ENCODE peak calls at places on chromosomes 6 and 20, in eight cellular contexts. R is CD4-positive, CD25-positive, alpha-beta regulatory T cell; I is breast epithelium; Q is GM23248; C is cardiac muscle cell; K is DND-41; S is fibroblast of lung; P is right atrium auricular region. H is an unnamed sample.
A peak's percentile ranks its signal among the peaks of the same experiment; 100 is the strongest.

GRCh38 chr6:109055771-109056235 is 38.8 kb downstream of the SESN1 start:
- DNase-seq in P (no peak), C (peak; percentile 69), R (no peak), Q (peak; percentile 78), S (peak; percentile 27), K (no peak), I (no peak), H (no peak)

GRCh38 chr6:142301421-142302391 is at the start of gene ADGRG6:
- DNase-seq in K (no peak), R (peak; percentile 33), C (peak; percentile 38), S (peak; percentile 47), Q (peak; percentile 54), P (no peak), I (no peak), H (no peak)

GRCh38 chr6:42125663-42126062 is 16.8 kb downstream of the C6orf132 start:
- DNase-seq in K (no peak), P (no peak), C (no peak), I (no peak), Q (no peak), R (no peak), S (no peak), H (no peak)

GRCh38 chr6:52371656-52372151 is 9.8 kb downstream of the PAQR8 start:
- DNase-seq in R (no peak), I (no peak), K (no peak), P (no peak), S (peak; percentile 34), Q (no peak), C (peak; percentile 50), H (no peak)

GRCh38 chr6:129502261-129502660 is 207.7 kb downstream of the ARHGAP18 start:
- DNase-seq in C (no peak), Q (no peak), S (peak; percentile 59), R (no peak), I (no peak), P (no peak), K (no peak), H (no peak)

GRCh38 chr6:107561325-107561724 is 71.4 kb downstream of the SOBP start:
- DNase-seq in P (peak; percentile 85), I (no peak), C (peak; percentile 38), R (no peak), S (no peak), K (no peak), Q (no peak), H (no peak)

GRCh38 chr20:20207872-20208271 is 155.5 kb downstream of the CFAP61 start:
- DNase-seq in Q (no peak), I (no peak), S (no peak), C (no peak), R (no peak), K (no peak), P (no peak), H (no peak)

GRCh38 chr6:31083742-31084354 is 28.5 kb downstream of the C6orf15 start:
- DNase-seq in R (peak; percentile 65), Q (peak; percentile 77), K (peak; percentile 68), I (no peak), P (no peak), S (peak; percentile 78), C (peak; percentile 75), H (peak; percentile 60)

GRCh38 chr20:48827880-48828733 is at the start of gene PREX1:
- DNase-seq in C (peak; percentile 92), S (peak; percentile 79), P (no peak), I (peak; percentile 41), K (peak; percentile 80), R (peak; percentile 90), Q (peak; percentile 63), H (no peak)

GRCh38 chr6:33770116-33770832 is 18.7 kb downstream of the LEMD2 start:
- DNase-seq in S (no peak), C (no peak), P (no peak), R (no peak), I (no peak), K (no peak), Q (peak; percentile 37), H (no peak)

GRCh38 chr20:137668-138131 is 4.7 kb upstream of the DEFB126 start:
- DNase-seq in R (peak; percentile 33), P (no peak), K (peak; percentile 36), I (no peak), S (no peak), C (no peak), Q (peak; percentile 1), H (no peak)

GRCh38 chr20:45752747-45753146 is 30.6 kb downstream of the SPINT4 start:
- DNase-seq in I (no peak), K (no peak), S (peak; percentile 51), P (no peak), R (peak; percentile 14), C (no peak), Q (peak; percentile 45), H (no peak)

GRCh38 chr20:62508641-62509051 is 32.9 kb upstream of the GATA5 start:
- DNase-seq in S (no peak), Q (no peak), K (peak; percentile 23), C (no peak), P (no peak), I (no peak), R (peak; percentile 19), H (no peak)

GRCh38 chr6:56570434-56571359 is 72.0 kb downstream of the DST start:
- DNase-seq in R (peak; percentile 26), S (peak; percentile 28), K (no peak), Q (peak; percentile 55), C (peak; percentile 43), I (no peak), P (no peak), H (no peak)

GRCh38 chr6:132101550-132101949 is 150.4 kb upstream of the CCN2 start:
- DNase-seq in P (no peak), Q (no peak), I (no peak), S (peak; percentile 10), R (no peak), K (no peak), C (no peak), H (no peak)

GRCh38 chr6:22081709-22082108 is 215.1 kb downstream of the PRL start:
- DNase-seq in K (no peak), Q (no peak), S (no peak), P (no peak), R (no peak), I (no peak), C (no peak), H (no peak)
- H3K4me1 ChIP-seq in K (peaks cover 5% of the 10 kb centered on the region), Q (peaks cover 5% of the 10 kb centered on the region), S (peaks cover 2% of the 10 kb centered on the region), P (no peaks in the 10 kb centered on the region), R (no peaks in the 10 kb centered on the region), I (no peaks in the 10 kb centered on the region), C (no peaks in the 10 kb centered on the region), H (no peaks in the 10 kb centered on the region)

GRCh38 chr6:19795211-19795610 is 42.0 kb upstream of the ID4 start:
- DNase-seq in R (no peak), Q (no peak), P (no peak), K (no peak), C (no peak), I (no peak), S (no peak), H (no peak)
- H3K4me1 ChIP-seq in R (no peaks in the 10 kb centered on the region), Q (no peaks in the 10 kb centered on the region), P (no peaks in the 10 kb centered on the region), K (no peaks in the 10 kb centered on the region), C (no peaks in the 10 kb centered on the region), I (no peaks in the 10 kb centered on the region), S (no peaks in the 10 kb centered on the region), H (no peaks in the 10 kb centered on the region)

GRCh38 chr20:1805816-1806215 is 89.4 kb upstream of the SIRPA start:
- DNase-seq in R (no peak), S (no peak), K (no peak), Q (no peak), I (no peak), P (no peak), C (no peak), H (no peak)

GRCh38 chr20:1809121-1809520 is 86.1 kb upstream of the SIRPA start:
- DNase-seq in P (no peak), K (no peak), Q (peak; percentile 92), I (no peak), C (peak; percentile 44), S (peak; percentile 96), R (no peak), H (no peak)

GRCh38 chr20:1808101-1808500 is 87.1 kb upstream of the SIRPA start:
- DNase-seq in C (no peak), P (peak; percentile 23), K (no peak), Q (no peak), R (no peak), I (no peak), S (no peak), H (no peak)

GRCh38 chr20:1806456-1806855 is 88.8 kb upstream of the SIRPA start:
- DNase-seq in S (no peak), C (no peak), P (peak; percentile 43), I (no peak), Q (no peak), K (no peak), R (no peak), H (no peak)

GRCh38 chr20:1807394-1807793 is 87.8 kb upstream of the SIRPA start:
- DNase-seq in P (peak; percentile 23), K (no peak), I (no peak), S (no peak), Q (no peak), R (no peak), C (no peak), H (no peak)
- H3K4me1 ChIP-seq in P (no peaks in the 10 kb centered on the region), K (peaks cover 21% of the 10 kb centered on the region), I (peaks cover 16% of the 10 kb centered on the region), S (peaks cover 38% of the 10 kb centered on the region), Q (peaks cover 45% of the 10 kb centered on the region), R (peaks cover 6% of the 10 kb centered on the region), C (no peaks in the 10 kb centered on the region), H (peaks cover 14% of the 10 kb centered on the region)

DNA sequence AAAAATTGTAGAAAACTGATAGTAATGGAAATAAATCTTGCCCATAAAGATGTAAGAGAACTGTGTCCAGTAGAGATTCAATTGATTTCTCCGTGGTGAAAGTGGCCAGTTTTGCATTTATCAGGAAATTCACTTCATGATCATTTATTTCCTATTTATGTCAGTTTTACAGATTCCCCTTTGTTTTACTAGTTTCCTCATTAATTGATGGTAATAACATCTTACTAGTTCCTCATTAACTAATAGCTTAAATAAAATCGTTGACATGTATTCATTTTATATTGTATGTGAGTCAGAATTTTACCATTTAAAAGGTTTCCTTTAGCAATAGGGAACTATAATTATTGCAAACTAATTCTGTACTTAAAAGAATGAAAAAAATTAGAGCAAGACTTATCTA is 99.8 kb upstream of the ADGRF1 start:
- DNase-seq in I (no peak), S (no peak), C (no peak), R (no peak), P (no peak), K (no peak), Q (no peak), H (no peak)
- H3K4me1 ChIP-seq in I (no peaks in the 10 kb centered on the region), S (no peaks in the 10 kb centered on the region), C (no peaks in the 10 kb centered on the region), R (no peaks in the 10 kb centered on the region), P (no peaks in the 10 kb centered on the region), K (no peaks in the 10 kb centered on the region), Q (peaks cover 30% of the 10 kb centered on the region), H (peaks cover 10% of the 10 kb centered on the region)

DNA sequence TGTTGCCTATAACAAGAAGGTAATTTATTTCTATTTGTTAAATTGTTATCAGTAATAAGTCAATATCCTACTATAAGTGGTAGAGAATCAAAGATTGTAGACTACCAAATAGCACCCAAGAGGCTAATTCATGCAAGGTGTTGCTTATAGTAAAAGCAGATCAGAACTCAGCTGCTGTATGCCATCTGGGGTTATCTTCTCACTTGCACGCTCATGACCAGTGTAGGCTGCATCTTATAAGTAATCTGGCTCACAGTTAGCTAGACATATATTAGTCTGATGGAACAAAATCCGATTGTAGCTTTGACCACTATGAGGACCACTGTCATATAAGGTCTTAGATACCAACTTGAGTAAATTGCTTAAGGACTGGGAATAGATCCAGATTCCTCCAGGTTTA is 17.1 kb downstream of the TOP1 start:
- DNase-seq in I (no peak), C (no peak), K (no peak), P (no peak), R (no peak), S (no peak), Q (no peak), H (no peak)
- H3K4me1 ChIP-seq in I (peaks cover 30% of the 10 kb centered on the region), C (peaks cover 47% of the 10 kb centered on the region), K (peaks cover 47% of the 10 kb centered on the region), P (no peaks in the 10 kb centered on the region), R (peaks cover 79% of the 10 kb centered on the region), S (peaks cover 22% of the 10 kb centered on the region), Q (peaks cover 42% of the 10 kb centered on the region), H (peaks cover 2% of the 10 kb centered on the region)